ENCODE peak calls at places on chromosomes 2 and 18, in seven cellular contexts. One of them, this sample, is unnamed.

GRCh38 chr2:239374896-239375277 is 25.9 kb downstream of the HDAC4 start:
- DNase-seq in keratinocyte: no peak
- DNase-seq in PC-9: no peak
- DNase-seq in mesenchymal stem cell: no peak
- DNase-seq in trophoblast cell: no peak
- DNase-seq in GM23248: no peak
- DNase-seq in OCI-LY7: no peak
- DNase-seq in this sample: no peak

GRCh38 chr2:113117594-113118262 is 9.7 kb upstream of the IL1RN start:
- DNase-seq in keratinocyte: peak
- DNase-seq in PC-9: peak
- DNase-seq in mesenchymal stem cell: no peak
- DNase-seq in trophoblast cell: peak
- DNase-seq in GM23248: peak
- DNase-seq in OCI-LY7: no peak
- DNase-seq in this sample: peak

GRCh38 chr2:46010925-46011490 is 286.2 kb upstream of the EPAS1 start:
- DNase-seq in keratinocyte: no peak
- DNase-seq in PC-9: no peak
- DNase-seq in mesenchymal stem cell: peak
- DNase-seq in trophoblast cell: no peak
- DNase-seq in GM23248: peak
- DNase-seq in OCI-LY7: peak
- DNase-seq in this sample: peak

GRCh38 chr2:235923859-235924674 is 244.1 kb downstream of the GBX2 start:
- DNase-seq in keratinocyte: no peak
- DNase-seq in PC-9: no peak
- DNase-seq in mesenchymal stem cell: no peak
- DNase-seq in trophoblast cell: no peak
- DNase-seq in GM23248: no peak
- DNase-seq in OCI-LY7: no peak
- DNase-seq in this sample: no peak

GRCh38 chr18:26406854-26407517 is 141.4 kb downstream of the KCTD1 start:
- DNase-seq in keratinocyte: no peak
- DNase-seq in PC-9: no peak
- DNase-seq in mesenchymal stem cell: no peak
- DNase-seq in trophoblast cell: no peak
- DNase-seq in GM23248: no peak
- DNase-seq in OCI-LY7: no peak
- DNase-seq in this sample: no peak

GRCh38 chr2:76700894-76701293 is 821.3 kb downstream of the LRRTM4 start:
- DNase-seq in keratinocyte: no peak
- DNase-seq in PC-9: no peak
- DNase-seq in mesenchymal stem cell: no peak
- DNase-seq in trophoblast cell: no peak
- DNase-seq in GM23248: no peak
- DNase-seq in OCI-LY7: no peak
- DNase-seq in this sample: no peak

GRCh38 chr2:149661844-149662243 is 74.3 kb upstream of the MMADHC start:
- DNase-seq in keratinocyte: no peak
- DNase-seq in PC-9: peak
- DNase-seq in mesenchymal stem cell: peak
- DNase-seq in trophoblast cell: no peak
- DNase-seq in GM23248: peak
- DNase-seq in OCI-LY7: no peak
- DNase-seq in this sample: peak

GRCh38 chr2:107091163-107091864 is 205.3 kb upstream of the ST6GAL2 start:
- DNase-seq in keratinocyte: no peak
- DNase-seq in PC-9: no peak
- DNase-seq in mesenchymal stem cell: no peak
- DNase-seq in trophoblast cell: peak
- DNase-seq in GM23248: no peak
- DNase-seq in OCI-LY7: no peak
- DNase-seq in this sample: no peak

GRCh38 chr2:239150125-239151011 is 250.5 kb downstream of the HDAC4 start:
- DNase-seq in keratinocyte: no peak
- DNase-seq in PC-9: peak
- DNase-seq in mesenchymal stem cell: no peak
- DNase-seq in trophoblast cell: no peak
- DNase-seq in GM23248: no peak
- DNase-seq in OCI-LY7: peak
- DNase-seq in this sample: no peak

GRCh38 chr18:9898792-9899549 is 13.2 kb downstream of the TXNDC2 start:
- DNase-seq in keratinocyte: no peak
- DNase-seq in PC-9: peak
- DNase-seq in mesenchymal stem cell: peak
- DNase-seq in trophoblast cell: peak
- DNase-seq in GM23248: peak
- DNase-seq in OCI-LY7: no peak
- DNase-seq in this sample: peak

GRCh38 chr18:6785001-6785400 is 55.5 kb downstream of the ARHGAP28 start:
- DNase-seq in keratinocyte: no peak
- DNase-seq in PC-9: no peak
- DNase-seq in mesenchymal stem cell: no peak
- DNase-seq in trophoblast cell: no peak
- DNase-seq in GM23248: no peak
- DNase-seq in OCI-LY7: no peak
- DNase-seq in this sample: peak

GRCh38 chr2:88959480-88960204 is 268.2 kb downstream of the RPIA start:
- DNase-seq in keratinocyte: no peak
- DNase-seq in PC-9: no peak
- DNase-seq in mesenchymal stem cell: no peak
- DNase-seq in trophoblast cell: no peak
- DNase-seq in GM23248: no peak
- DNase-seq in OCI-LY7: no peak
- DNase-seq in this sample: peak

GRCh38 chr2:102768253-102768652 is 6.4 kb downstream of the TMEM182 start:
- DNase-seq in keratinocyte: no peak
- DNase-seq in PC-9: no peak
- DNase-seq in mesenchymal stem cell: no peak
- DNase-seq in trophoblast cell: no peak
- DNase-seq in GM23248: no peak
- DNase-seq in OCI-LY7: no peak
- DNase-seq in this sample: no peak

GRCh38 chr2:132366787-132367186 is 49.8 kb upstream of the GPR39 start:
- DNase-seq in keratinocyte: no peak
- DNase-seq in PC-9: no peak
- DNase-seq in mesenchymal stem cell: no peak
- DNase-seq in trophoblast cell: no peak
- DNase-seq in GM23248: no peak
- DNase-seq in OCI-LY7: no peak
- DNase-seq in this sample: no peak

GRCh38 chr2:64230540-64230939 is 86.3 kb upstream of the PELI1 start:
- DNase-seq in keratinocyte: no peak
- DNase-seq in PC-9: no peak
- DNase-seq in mesenchymal stem cell: no peak
- DNase-seq in trophoblast cell: peak
- DNase-seq in GM23248: peak
- DNase-seq in OCI-LY7: no peak
- DNase-seq in this sample: no peak

GRCh38 chr2:185502351-185502750 is 236.3 kb upstream of the FSIP2 start:
- DNase-seq in keratinocyte: no peak
- DNase-seq in PC-9: no peak
- DNase-seq in mesenchymal stem cell: no peak
- DNase-seq in trophoblast cell: no peak
- DNase-seq in GM23248: no peak
- DNase-seq in OCI-LY7: no peak
- DNase-seq in this sample: no peak

GRCh38 chr2:129934044-129934822 is 45.2 kb upstream of the RAB6C start:
- DNase-seq in keratinocyte: no peak
- DNase-seq in PC-9: no peak
- DNase-seq in mesenchymal stem cell: no peak
- DNase-seq in trophoblast cell: no peak
- DNase-seq in GM23248: peak
- DNase-seq in OCI-LY7: no peak
- DNase-seq in this sample: no peak
- H2AFZ ChIP-seq in keratinocyte: no peak
- H2AFZ ChIP-seq in PC-9: no peak
- H2AFZ ChIP-seq in mesenchymal stem cell: no peak
- H2AFZ ChIP-seq in trophoblast cell: peak
- H2AFZ ChIP-seq in GM23248: no peak
- H2AFZ ChIP-seq in OCI-LY7: no peak
- H2AFZ ChIP-seq in this sample: no peak

DNA sequence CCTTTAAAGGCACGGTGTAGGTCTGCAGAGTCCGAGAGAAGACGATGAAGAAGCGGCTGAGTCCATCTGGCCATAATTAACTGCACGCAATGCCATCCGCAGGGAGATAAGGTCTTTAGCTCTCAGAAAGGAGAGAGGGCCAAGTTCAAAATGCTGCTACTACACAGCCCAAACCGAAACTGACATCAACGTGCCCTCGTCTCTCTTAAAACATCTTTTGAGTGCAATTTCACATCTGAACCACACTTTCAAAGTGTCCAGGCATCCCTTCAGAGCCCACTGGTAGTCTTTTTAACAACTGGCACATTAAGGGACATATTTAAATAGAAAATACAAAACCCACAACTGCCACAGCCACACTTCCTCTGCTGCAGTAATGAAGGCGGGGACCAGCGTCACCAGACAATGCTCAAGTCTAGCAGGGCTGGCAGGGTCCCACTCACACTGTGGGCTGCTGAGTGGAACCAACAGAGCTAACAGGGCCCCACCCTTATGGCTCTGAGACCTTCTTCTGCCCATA is 35.8 kb downstream of the ST3GAL5 start:
- DNase-seq in keratinocyte: no peak
- DNase-seq in PC-9: no peak
- DNase-seq in mesenchymal stem cell: no peak
- DNase-seq in trophoblast cell: no peak
- DNase-seq in GM23248: peak
- DNase-seq in OCI-LY7: peak
- DNase-seq in this sample: no peak
- H2AFZ ChIP-seq in keratinocyte: no peak
- H2AFZ ChIP-seq in PC-9: no peak
- H2AFZ ChIP-seq in mesenchymal stem cell: no peak
- H2AFZ ChIP-seq in trophoblast cell: no peak
- H2AFZ ChIP-seq in GM23248: peak
- H2AFZ ChIP-seq in OCI-LY7: peak
- H2AFZ ChIP-seq in this sample: no peak

GRCh38 chr18:3655637-3656050 is 205.7 kb downstream of the TGIF1 start:
- DNase-seq in keratinocyte: no peak
- DNase-seq in PC-9: no peak
- DNase-seq in mesenchymal stem cell: no peak
- DNase-seq in trophoblast cell: no peak
- DNase-seq in GM23248: no peak
- DNase-seq in OCI-LY7: no peak
- DNase-seq in this sample: no peak

GRCh38 chr18:3655254-3655554 is 205.2 kb downstream of the TGIF1 start:
- DNase-seq in keratinocyte: no peak
- DNase-seq in PC-9: no peak
- DNase-seq in mesenchymal stem cell: no peak
- DNase-seq in trophoblast cell: no peak
- DNase-seq in GM23248: no peak
- DNase-seq in OCI-LY7: no peak
- DNase-seq in this sample: no peak

GRCh38 chr18:3660719-3661118 is 210.7 kb downstream of the TGIF1 start:
- DNase-seq in keratinocyte: no peak
- DNase-seq in PC-9: no peak
- DNase-seq in mesenchymal stem cell: no peak
- DNase-seq in trophoblast cell: no peak
- DNase-seq in GM23248: no peak
- DNase-seq in OCI-LY7: peak
- DNase-seq in this sample: no peak

GRCh38 chr18:3661121-3661520 is 211.1 kb downstream of the TGIF1 start:
- DNase-seq in keratinocyte: no peak
- DNase-seq in PC-9: no peak
- DNase-seq in mesenchymal stem cell: no peak
- DNase-seq in trophoblast cell: no peak
- DNase-seq in GM23248: no peak
- DNase-seq in OCI-LY7: peak
- DNase-seq in this sample: no peak

DNA sequence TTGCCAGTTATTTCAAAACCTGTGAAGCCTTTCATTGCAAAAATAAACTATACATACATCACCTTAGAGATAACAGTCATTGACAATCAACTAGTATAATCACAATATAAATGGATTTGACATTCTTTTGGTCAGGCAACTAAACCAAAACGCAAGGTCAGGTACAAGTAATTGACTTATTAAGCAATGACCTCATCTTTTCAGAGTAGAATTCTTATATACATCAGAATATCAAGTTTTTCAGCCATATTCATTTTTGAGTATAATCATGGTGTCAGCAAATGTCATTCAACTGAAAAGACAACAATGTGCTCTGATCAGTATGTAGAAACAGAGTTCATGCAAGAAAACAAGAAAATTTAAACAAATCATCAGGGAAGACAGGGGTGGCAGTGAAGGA is 208.6 kb downstream of the TGIF1 start:
- DNase-seq in keratinocyte: no peak
- DNase-seq in PC-9: no peak
- DNase-seq in mesenchymal stem cell: no peak
- DNase-seq in trophoblast cell: no peak
- DNase-seq in GM23248: no peak
- DNase-seq in OCI-LY7: no peak
- DNase-seq in this sample: no peak
- H2AFZ ChIP-seq in keratinocyte: no peak
- H2AFZ ChIP-seq in PC-9: no peak
- H2AFZ ChIP-seq in mesenchymal stem cell: no peak
- H2AFZ ChIP-seq in trophoblast cell: no peak
- H2AFZ ChIP-seq in GM23248: no peak
- H2AFZ ChIP-seq in OCI-LY7: peak
- H2AFZ ChIP-seq in this sample: no peak

GRCh38 chr18:39586696-39587095 is 2021.1 kb upstream of the CELF4 start:
- DNase-seq in keratinocyte: no peak
- DNase-seq in PC-9: no peak
- DNase-seq in mesenchymal stem cell: no peak
- DNase-seq in trophoblast cell: peak
- DNase-seq in GM23248: no peak
- DNase-seq in OCI-LY7: no peak
- DNase-seq in this sample: no peak
- H2AFZ ChIP-seq in keratinocyte: no peak
- H2AFZ ChIP-seq in PC-9: no peak
- H2AFZ ChIP-seq in mesenchymal stem cell: no peak
- H2AFZ ChIP-seq in trophoblast cell: no peak
- H2AFZ ChIP-seq in GM23248: no peak
- H2AFZ ChIP-seq in OCI-LY7: no peak
- H2AFZ ChIP-seq in this sample: no peak

GRCh38 chr2:217261452-217261851 is 401.6 kb upstream of the TNP1 start:
- DNase-seq in keratinocyte: no peak
- DNase-seq in PC-9: no peak
- DNase-seq in mesenchymal stem cell: no peak
- DNase-seq in trophoblast cell: no peak
- DNase-seq in GM23248: no peak
- DNase-seq in OCI-LY7: no peak
- DNase-seq in this sample: peak
- H2AFZ ChIP-seq in keratinocyte: no peak
- H2AFZ ChIP-seq in PC-9: no peak
- H2AFZ ChIP-seq in mesenchymal stem cell: no peak
- H2AFZ ChIP-seq in trophoblast cell: no peak
- H2AFZ ChIP-seq in GM23248: no peak
- H2AFZ ChIP-seq in OCI-LY7: no peak
- H2AFZ ChIP-seq in this sample: peak

This sample was measured in IMR-90.